ENCODE peak calls at places on chromosome 17, in ten cellular contexts. A is heart right ventricle, D is AG09319, E is colonic mucosa, K is KG1, Y is caudate nucleus, Z is activated B cell treated with CpG ODN at 0.5 μM for 24 hours, B is adipocyte, F is smooth muscle cell of the brain vasculature, P is heart left ventricle. V is an unnamed sample.

GRCh38 chr17:74330446-74330845 is 4.4 kb downstream of the KIF19 start:
- DNase-seq in D (no peak), E (no peak), P (no peak), A (no peak), Z (no peak), F (no peak), B (no peak), K (no peak), Y (no peak), V (no peak)

GRCh38 chr17:61528171-61528570 is 62.8 kb downstream of the NACA2 start:
- DNase-seq in E (no peak), D (no peak), F (no peak), K (no peak), Y (no peak), Z (no peak), B (no peak), A (no peak), P (no peak), V (no peak)

GRCh38 chr17:30790279-30790678 is 34.2 kb downstream of the CRLF3 start:
- DNase-seq in A (no peak), P (no peak), E (no peak), K (no peak), Y (no peak), B (no peak), D (no peak), F (no peak), Z (no peak), V (no peak)

GRCh38 chr17:77724876-77725615 is 233.5 kb upstream of the TNRC6C start:
- DNase-seq in K (no peak), B (no peak), Y (no peak), P (no peak), F (no peak), D (no peak), Z (no peak), E (peak; percentile 17), A (no peak), V (no peak)

GRCh38 chr17:45747907-45748306 is 36.2 kb upstream of the CRHR1 start:
- DNase-seq in K (no peak), D (no peak), B (no peak), Y (no peak), F (no peak), P (no peak), A (no peak), Z (no peak), E (no peak), V (no peak)

GRCh38 chr17:16923097-16923903 is 48.6 kb downstream of the TNFRSF13B start:
- DNase-seq in Z (no peak), B (no peak), E (no peak), Y (no peak), D (no peak), K (no peak), P (no peak), F (no peak), A (no peak), V (no peak)

GRCh38 chr17:81508639-81509047 is 4.0 kb downstream of the ACTG1 start:
- DNase-seq in P (no peak), Y (no peak), D (no peak), E (no peak), K (no peak), F (no peak), A (no peak), Z (no peak), B (peak; percentile 34), V (no peak)

GRCh38 chr17:33038740-33039139 is 47.1 kb downstream of the SPACA3 start:
- DNase-seq in Z (no peak), F (no peak), E (peak; percentile 52), Y (no peak), A (peak; percentile 36), P (peak; percentile 72), B (no peak), D (peak; percentile 7), K (no peak), V (no peak)

GRCh38 chr17:64155751-64156544 is 26.0 kb upstream of the ERN1 start:
- DNase-seq in D (no peak), E (peak; percentile 32), Y (peak; percentile 76), F (no peak), P (peak; percentile 72), A (peak; percentile 85), K (no peak), B (peak; percentile 48), Z (no peak), V (no peak)

GRCh38 chr17:50213026-50214015 is 11.9 kb upstream of the COL1A1 start:
- DNase-seq in P (no peak), Z (no peak), K (no peak), B (no peak), E (peak; percentile 18), A (no peak), D (no peak), Y (no peak), F (no peak), V (no peak)

GRCh38 chr17:83186226-83186625 is 106.8 kb downstream of the METRNL start:
- DNase-seq in E (peak; percentile 17), P (peak; percentile 42), Z (no peak), A (no peak), Y (no peak), D (no peak), B (no peak), K (no peak), F (no peak), V (no peak)

GRCh38 chr17:52025231-52025630 is 133.3 kb downstream of the CA10 start:
- DNase-seq in K (no peak), F (no peak), Y (no peak), E (no peak), P (no peak), Z (no peak), D (no peak), B (no peak), A (no peak), V (no peak)

GRCh38 chr17:59330314-59330942 is 1.0 kb upstream of the YPEL2 start:
- DNase-seq in Z (no peak), A (peak; percentile 74), Y (no peak), D (no peak), E (peak; percentile 91), B (peak; percentile 17), K (no peak), P (no peak), F (no peak), V (peak; percentile 51)

GRCh38 chr17:11742891-11743290 is 144.6 kb downstream of the DNAH9 start:
- DNase-seq in F (no peak), D (no peak), A (no peak), B (no peak), E (no peak), Z (no peak), Y (no peak), P (no peak), K (no peak), V (no peak)

GRCh38 chr17:6670571-6670970 is 19.0 kb downstream of the C17orf100 start:
- DNase-seq in K (no peak), B (no peak), F (no peak), E (no peak), P (no peak), A (no peak), Y (no peak), Z (no peak), D (no peak), V (no peak)

GRCh38 chr17:17975441-17975840 is 2.8 kb downstream of the DRC3 start:
- DNase-seq in F (no peak), Y (no peak), E (no peak), K (no peak), B (no peak), D (no peak), A (no peak), P (no peak), Z (no peak), V (no peak)

GRCh38 chr17:69417545-69418483 is 3.3 kb downstream of the MAP2K6 start:
- DNase-seq in K (no peak), E (no peak), P (no peak), F (no peak), A (no peak), Z (no peak), D (no peak), B (peak; percentile 41), Y (no peak), V (no peak)